ENCODE peak calls at places on chromosomes 13 and 19, in nine cellular contexts. A is NCI-H446 treated with DMSO at 0.1 percent for 48 hours; Z is HuH-7.5; J is stimulated activated CD8-positive, alpha-beta memory T cell treated with anti-CD3 and anti-CD28 coated beads, Interleukin-7, amount 100 ng/mL, for 48 hours; I is tibial nerve; T is NAMALWA; F is H54; N is epithelial cell of esophagus; E is NCI-H1105 treated with DMSO at 0.1 percent for 48 hours. C is an unnamed sample.

GRCh38 chr13:67224148-67224846 is 5.8 kb downstream of the PCDH9 start:
- DNase-seq in N (peak), J (no peak), A (peak), Z (peak), E (peak), I (peak), F (peak), T (peak), C (peak)

GRCh38 chr13:76795701-76796695 is 90.2 kb downstream of the KCTD12 start:
- DNase-seq in F (no peak), I (no peak), N (no peak), Z (no peak), A (no peak), E (no peak), J (no peak), T (no peak), C (peak)

GRCh38 chr13:32428581-32429072 is 697 bp upstream of the N4BP2L1 start:
- DNase-seq in E (no peak), J (no peak), T (peak), A (no peak), N (no peak), I (no peak), F (no peak), Z (no peak), C (no peak)

GRCh38 chr19:23311551-23311950 is 61.4 kb upstream of the ZNF724 start:
- DNase-seq in I (no peak), T (no peak), N (no peak), Z (no peak), A (no peak), J (no peak), E (no peak), F (no peak), C (no peak)

GRCh38 chr13:81988542-81988941 is 1647.6 kb upstream of the SPRY2 start:
- DNase-seq in J (no peak), Z (no peak), T (no peak), E (peak), A (no peak), N (no peak), I (no peak), F (no peak), C (no peak)

GRCh38 chr13:103187621-103188020 is 121.4 kb upstream of the SLC10A2 start:
- DNase-seq in E (no peak), I (no peak), J (no peak), A (no peak), F (no peak), N (no peak), Z (no peak), T (no peak), C (no peak)

GRCh38 chr19:35213678-35214632 is 14.6 kb downstream of the FAM187B start:
- DNase-seq in F (peak), I (peak), E (peak), Z (no peak), J (peak), T (peak), N (peak), A (peak), C (peak)

GRCh38 chr19:9909251-9909650 is 27.1 kb downstream of the OLFM2 start:
- DNase-seq in A (no peak), T (no peak), N (no peak), Z (no peak), F (no peak), J (no peak), E (no peak), I (no peak), C (no peak)

GRCh38 chr19:40809358-40810086 is 10.5 kb downstream of the EGLN2 start:
- DNase-seq in T (no peak), A (no peak), I (no peak), E (no peak), J (no peak), N (no peak), F (no peak), Z (no peak), C (no peak)

GRCh38 chr19:57302020-57302465 is 18.2 kb upstream of the ZNF543 start:
- DNase-seq in I (no peak), A (no peak), J (no peak), T (no peak), N (peak), F (peak), Z (no peak), E (no peak), C (peak)

GRCh38 chr13:70173236-70173959 is 65.1 kb upstream of the KLHL1 start:
- DNase-seq in F (no peak), Z (no peak), T (no peak), J (no peak), E (peak), N (peak), A (no peak), I (no peak), C (no peak)

GRCh38 chr13:20495087-20496023 is 30.3 kb downstream of the CRYL1 start:
- DNase-seq in N (peak), Z (peak), I (peak), E (peak), T (peak), A (no peak), F (peak), J (no peak), C (peak)

C was measured in NCI-H345.